ENCODE peak calls at places on chromosomes 2 and 18, in eight cellular contexts. One of them, this sample, is unnamed.

GRCh38 chr2:1664076-1664605 is 80.2 kb downstream of the PXDN start:
- DNase-seq in HL-60: no peak
- DNase-seq in vagina: peak; percentile 54
- DNase-seq in transverse colon: no peak
- DNase-seq in stomach: peak; percentile 10
- DNase-seq in Panc1: no peak
- DNase-seq in spleen: no peak
- DNase-seq in GM23338: no peak
- DNase-seq in this sample: no peak

GRCh38 chr2:129178356-129178755 is 801.1 kb upstream of the RAB6C start:
- DNase-seq in HL-60: no peak
- DNase-seq in vagina: no peak
- DNase-seq in transverse colon: no peak
- DNase-seq in stomach: no peak
- DNase-seq in Panc1: no peak
- DNase-seq in spleen: no peak
- DNase-seq in GM23338: no peak
- DNase-seq in this sample: no peak

GRCh38 chr2:12061317-12061716 is 314.9 kb downstream of the LPIN1 start:
- DNase-seq in HL-60: no peak
- DNase-seq in vagina: no peak
- DNase-seq in transverse colon: no peak
- DNase-seq in stomach: no peak
- DNase-seq in Panc1: no peak
- DNase-seq in spleen: no peak
- DNase-seq in GM23338: no peak
- DNase-seq in this sample: no peak

GRCh38 chr2:121095257-121096080 is 189.5 kb downstream of the TFCP2L1 start:
- DNase-seq in HL-60: peak; percentile 48
- DNase-seq in vagina: no peak
- DNase-seq in transverse colon: peak; percentile 78
- DNase-seq in stomach: peak; percentile 83
- DNase-seq in Panc1: no peak
- DNase-seq in spleen: peak; percentile 78
- DNase-seq in GM23338: peak; percentile 90
- DNase-seq in this sample: no peak

GRCh38 chr18:21155443-21155842 is 43.8 kb upstream of the ROCK1 start:
- DNase-seq in HL-60: no peak
- DNase-seq in vagina: no peak
- DNase-seq in transverse colon: no peak
- DNase-seq in stomach: no peak
- DNase-seq in Panc1: no peak
- DNase-seq in spleen: no peak
- DNase-seq in GM23338: no peak
- DNase-seq in this sample: no peak

GRCh38 chr18:12041561-12041960 is 52.1 kb upstream of the ANKRD62 start:
- DNase-seq in HL-60: no peak
- DNase-seq in vagina: no peak
- DNase-seq in transverse colon: no peak
- DNase-seq in stomach: no peak
- DNase-seq in Panc1: no peak
- DNase-seq in spleen: no peak
- DNase-seq in GM23338: no peak
- DNase-seq in this sample: no peak

GRCh38 chr18:27707201-27707600 is 469.7 kb downstream of the CDH2 start:
- DNase-seq in HL-60: no peak
- DNase-seq in vagina: no peak
- DNase-seq in transverse colon: no peak
- DNase-seq in stomach: no peak
- DNase-seq in Panc1: no peak
- DNase-seq in spleen: no peak
- DNase-seq in GM23338: no peak
- DNase-seq in this sample: no peak

GRCh38 chr2:223267160-223267951 is 215.4 kb downstream of the KCNE4 start:
- DNase-seq in HL-60: no peak
- DNase-seq in vagina: no peak
- DNase-seq in transverse colon: no peak
- DNase-seq in stomach: no peak
- DNase-seq in Panc1: no peak
- DNase-seq in spleen: no peak
- DNase-seq in GM23338: no peak
- DNase-seq in this sample: no peak

GRCh38 chr2:235709124-235709813 is 215.4 kb downstream of the AGAP1 start:
- DNase-seq in HL-60: no peak
- DNase-seq in vagina: no peak
- DNase-seq in transverse colon: peak; percentile 89
- DNase-seq in stomach: peak; percentile 77
- DNase-seq in Panc1: no peak
- DNase-seq in spleen: no peak
- DNase-seq in GM23338: no peak
- DNase-seq in this sample: no peak

GRCh38 chr18:22214731-22215528 is 45.5 kb downstream of the GATA6 start:
- DNase-seq in HL-60: no peak
- DNase-seq in vagina: no peak
- DNase-seq in transverse colon: no peak
- DNase-seq in stomach: no peak
- DNase-seq in Panc1: no peak
- DNase-seq in spleen: no peak
- DNase-seq in GM23338: no peak
- DNase-seq in this sample: no peak

GRCh38 chr18:9517869-9518268 is 42.6 kb downstream of the RALBP1 start:
- DNase-seq in HL-60: no peak
- DNase-seq in vagina: no peak
- DNase-seq in transverse colon: no peak
- DNase-seq in stomach: no peak
- DNase-seq in Panc1: no peak
- DNase-seq in spleen: no peak
- DNase-seq in GM23338: no peak
- DNase-seq in this sample: no peak

GRCh38 chr18:24195296-24196053 is 56.6 kb downstream of the CABYR start:
- DNase-seq in HL-60: no peak
- DNase-seq in vagina: no peak
- DNase-seq in transverse colon: no peak
- DNase-seq in stomach: no peak
- DNase-seq in Panc1: no peak
- DNase-seq in spleen: no peak
- DNase-seq in GM23338: no peak
- DNase-seq in this sample: no peak

GRCh38 chr2:149278146-149278878 is 52.1 kb upstream of the LYPD6 start:
- DNase-seq in HL-60: no peak
- DNase-seq in vagina: no peak
- DNase-seq in transverse colon: no peak
- DNase-seq in stomach: no peak
- DNase-seq in Panc1: no peak
- DNase-seq in spleen: no peak
- DNase-seq in GM23338: no peak
- DNase-seq in this sample: no peak

GRCh38 chr2:74293191-74294065 is 49.8 kb downstream of the SLC4A5 start:
- DNase-seq in HL-60: no peak
- DNase-seq in vagina: no peak
- DNase-seq in transverse colon: no peak
- DNase-seq in stomach: no peak
- DNase-seq in Panc1: no peak
- DNase-seq in spleen: no peak
- DNase-seq in GM23338: no peak
- DNase-seq in this sample: no peak

DNA sequence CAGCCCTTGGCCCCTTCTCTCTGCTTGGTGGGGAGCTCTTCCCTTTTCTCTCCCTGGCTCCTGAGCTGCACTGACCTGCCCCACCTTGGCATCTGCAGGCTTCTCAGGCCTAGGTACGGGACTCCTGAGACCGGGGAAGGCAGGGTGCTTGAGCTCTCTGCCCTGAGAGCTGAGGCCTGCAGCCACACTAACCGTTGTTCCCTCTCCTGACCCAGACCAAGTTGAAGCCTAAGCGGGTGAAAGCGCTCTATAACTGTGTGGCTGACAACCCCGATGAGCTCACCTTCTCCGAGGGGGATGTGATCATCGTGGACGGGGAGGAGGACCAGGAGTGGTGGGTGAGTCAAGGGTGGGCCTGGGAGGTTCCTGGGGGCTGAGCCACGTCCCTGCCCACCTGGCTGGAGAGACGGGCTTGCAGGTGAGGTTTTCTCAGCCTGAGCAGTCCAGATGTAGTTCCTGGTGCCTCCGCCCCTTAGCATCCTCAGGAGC is 22.2 kb downstream of the ITGB1BP1 start:
- DNase-seq in HL-60: no peak
- DNase-seq in vagina: no peak
- DNase-seq in transverse colon: no peak
- DNase-seq in stomach: no peak
- DNase-seq in Panc1: no peak
- DNase-seq in spleen: peak; percentile 45
- DNase-seq in GM23338: no peak
- DNase-seq in this sample: no peak
- H3K4me3 ChIP-seq in HL-60: no peak overlapping the region
- H3K4me3 ChIP-seq in vagina: no peak overlapping the region
- H3K4me3 ChIP-seq in transverse colon: no peak overlapping the region
- H3K4me3 ChIP-seq in stomach: no peak overlapping the region
- H3K4me3 ChIP-seq in Panc1: no peak overlapping the region
- H3K4me3 ChIP-seq in spleen: no peak overlapping the region
- H3K4me3 ChIP-seq in GM23338: no peak overlapping the region
- H3K4me3 ChIP-seq in this sample: no peak overlapping the region

GRCh38 chr2:20490300-20491181 is 43.7 kb downstream of the RHOB start:
- DNase-seq in HL-60: no peak
- DNase-seq in vagina: peak; percentile 98
- DNase-seq in transverse colon: peak; percentile 38
- DNase-seq in stomach: no peak
- DNase-seq in Panc1: no peak
- DNase-seq in spleen: no peak
- DNase-seq in GM23338: no peak
- DNase-seq in this sample: no peak
- TF ChIP-seq POLR2AphosphoS5 in HL-60: no peak
- TF ChIP-seq POLR2AphosphoS5 in vagina: peak; percentile 74
- TF ChIP-seq POLR2AphosphoS5 in transverse colon: peak; percentile 65
- TF ChIP-seq POLR2AphosphoS5 in stomach: peak; percentile 80
- TF ChIP-seq POLR2AphosphoS5 in Panc1: no peak
- TF ChIP-seq POLR2AphosphoS5 in spleen: no peak
- TF ChIP-seq POLR2AphosphoS5 in GM23338: no peak
- TF ChIP-seq POLR2AphosphoS5 in this sample: no peak

DNA sequence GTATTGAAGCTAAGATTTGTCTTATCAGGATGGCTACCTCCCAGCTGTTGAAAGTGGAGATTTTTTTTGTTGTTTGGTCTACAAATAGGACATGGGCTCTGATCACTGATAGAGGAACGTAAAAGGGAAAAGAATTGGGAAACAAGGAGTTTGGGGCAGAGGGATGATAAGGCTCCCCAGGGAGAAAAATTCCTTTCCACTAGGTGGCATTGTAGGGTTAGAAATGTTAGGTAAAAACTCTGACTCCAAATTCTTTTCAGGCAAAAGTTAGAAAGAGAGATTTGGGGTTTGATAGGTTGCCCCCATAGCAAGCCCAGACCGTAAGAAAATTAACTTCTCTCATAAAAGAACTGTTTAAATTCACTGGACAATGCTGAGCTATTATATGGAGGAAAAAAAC is 19.8 kb downstream of the CMPK2 start:
- DNase-seq in HL-60: no peak
- DNase-seq in vagina: no peak
- DNase-seq in transverse colon: no peak
- DNase-seq in stomach: no peak
- DNase-seq in Panc1: no peak
- DNase-seq in spleen: no peak
- DNase-seq in GM23338: no peak
- DNase-seq in this sample: no peak
- H3K4me3 ChIP-seq in HL-60: no peak overlapping the region
- H3K4me3 ChIP-seq in vagina: no peak overlapping the region
- H3K4me3 ChIP-seq in transverse colon: no peak overlapping the region
- H3K4me3 ChIP-seq in stomach: no peak overlapping the region
- H3K4me3 ChIP-seq in Panc1: no peak overlapping the region
- H3K4me3 ChIP-seq in spleen: no peak overlapping the region
- H3K4me3 ChIP-seq in GM23338: no peak overlapping the region
- H3K4me3 ChIP-seq in this sample: no peak overlapping the region

GRCh38 chr2:101267671-101268656 is 15.3 kb downstream of the CNOT11 start:
- DNase-seq in HL-60: no peak
- DNase-seq in vagina: no peak
- DNase-seq in transverse colon: no peak
- DNase-seq in stomach: no peak
- DNase-seq in Panc1: no peak
- DNase-seq in spleen: no peak
- DNase-seq in GM23338: no peak
- DNase-seq in this sample: no peak

GRCh38 chr2:101272045-101272784 is 19.5 kb downstream of the CNOT11 start:
- DNase-seq in HL-60: no peak
- DNase-seq in vagina: no peak
- DNase-seq in transverse colon: no peak
- DNase-seq in stomach: no peak
- DNase-seq in Panc1: no peak
- DNase-seq in spleen: no peak
- DNase-seq in GM23338: no peak
- DNase-seq in this sample: no peak

GRCh38 chr2:101273045-101273444 is 20.4 kb downstream of the CNOT11 start:
- DNase-seq in HL-60: no peak
- DNase-seq in vagina: no peak
- DNase-seq in transverse colon: no peak
- DNase-seq in stomach: no peak
- DNase-seq in Panc1: no peak
- DNase-seq in spleen: no peak
- DNase-seq in GM23338: no peak
- DNase-seq in this sample: no peak

GRCh38 chr2:101274142-101274541 is 21.5 kb downstream of the CNOT11 start:
- DNase-seq in HL-60: no peak
- DNase-seq in vagina: no peak
- DNase-seq in transverse colon: no peak
- DNase-seq in stomach: no peak
- DNase-seq in Panc1: no peak
- DNase-seq in spleen: no peak
- DNase-seq in GM23338: no peak
- DNase-seq in this sample: no peak

DNA sequence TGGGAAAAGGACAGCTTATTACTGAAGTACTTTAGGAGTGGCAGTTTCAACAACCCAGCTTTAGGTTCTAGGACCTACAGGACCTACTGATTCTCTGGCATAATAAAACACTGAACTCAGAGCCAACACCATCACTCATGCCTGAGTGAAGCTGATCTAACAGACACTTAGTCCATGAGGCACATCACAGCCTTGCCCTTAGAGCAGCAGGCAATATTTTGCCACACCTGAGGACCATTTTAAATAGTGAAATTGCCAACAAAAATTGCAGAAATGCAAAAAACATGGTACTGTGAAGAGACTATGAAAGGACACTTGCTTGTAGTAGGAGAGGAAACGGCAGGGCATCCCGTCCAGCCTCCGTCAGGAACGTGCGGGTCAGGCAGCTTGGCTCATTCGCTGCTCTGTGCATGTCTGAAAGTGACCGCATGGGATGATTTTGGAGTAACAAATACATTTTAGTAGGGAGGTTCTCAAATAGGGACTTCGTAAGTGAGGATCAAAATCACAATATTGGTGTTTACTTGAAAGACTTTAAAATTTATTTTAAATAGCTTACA is 18.1 kb downstream of the CNOT11 start:
- DNase-seq in HL-60: no peak
- DNase-seq in vagina: no peak
- DNase-seq in transverse colon: no peak
- DNase-seq in stomach: no peak
- DNase-seq in Panc1: no peak
- DNase-seq in spleen: no peak
- DNase-seq in GM23338: no peak
- DNase-seq in this sample: no peak
- TF ChIP-seq POLR2AphosphoS5 in HL-60: no peak
- TF ChIP-seq POLR2AphosphoS5 in vagina: no peak
- TF ChIP-seq POLR2AphosphoS5 in transverse colon: no peak
- TF ChIP-seq POLR2AphosphoS5 in stomach: no peak
- TF ChIP-seq POLR2AphosphoS5 in Panc1: no peak
- TF ChIP-seq POLR2AphosphoS5 in spleen: peak; percentile 65
- TF ChIP-seq POLR2AphosphoS5 in GM23338: no peak
- TF ChIP-seq POLR2AphosphoS5 in this sample: no peak

GRCh38 chr2:185934232-185934631 is 195.6 kb downstream of the FSIP2 start:
- DNase-seq in HL-60: no peak
- DNase-seq in vagina: no peak
- DNase-seq in transverse colon: no peak
- DNase-seq in stomach: no peak
- DNase-seq in Panc1: no peak
- DNase-seq in spleen: no peak
- DNase-seq in GM23338: no peak
- DNase-seq in this sample: no peak
- H3K4me3 ChIP-seq in HL-60: no peak overlapping the region
- H3K4me3 ChIP-seq in vagina: no peak overlapping the region
- H3K4me3 ChIP-seq in transverse colon: no peak overlapping the region
- H3K4me3 ChIP-seq in stomach: no peak overlapping the region
- H3K4me3 ChIP-seq in Panc1: no peak overlapping the region
- H3K4me3 ChIP-seq in spleen: no peak overlapping the region
- H3K4me3 ChIP-seq in GM23338: no peak overlapping the region
- H3K4me3 ChIP-seq in this sample: no peak overlapping the region